ENCODE peak calls at places on chromosomes 2 and 18, in seven cellular contexts. One of them, this sample, is unnamed.

GRCh38 chr2:168740360-168740759 is 62.1 kb upstream of the NOSTRIN start:
- DNase-seq in EL: peak
- DNase-seq in cardiac fibroblast: no peak
- DNase-seq in spleen: no peak
- DNase-seq in HEK293T: no peak
- DNase-seq in iris pigment epithelial cell: peak
- DNase-seq in Calu3: no peak
- DNase-seq in this sample: no peak

GRCh38 chr2:182542501-182543258 is 115.8 kb upstream of the PDE1A start:
- DNase-seq in HEK293T: no peak
- DNase-seq in Calu3: no peak
- DNase-seq in EL: peak
- DNase-seq in cardiac fibroblast: peak
- DNase-seq in spleen: no peak
- DNase-seq in iris pigment epithelial cell: peak
- DNase-seq in this sample: no peak

GRCh38 chr2:158412206-158412605 is 44.3 kb downstream of the CCDC148 start:
- DNase-seq in EL: peak
- DNase-seq in spleen: no peak
- DNase-seq in Calu3: no peak
- DNase-seq in cardiac fibroblast: no peak
- DNase-seq in iris pigment epithelial cell: peak
- DNase-seq in HEK293T: no peak
- DNase-seq in this sample: no peak

GRCh38 chr2:240964854-240965295 is 33.5 kb upstream of the SNED1 start:
- DNase-seq in cardiac fibroblast: no peak
- DNase-seq in HEK293T: no peak
- DNase-seq in EL: no peak
- DNase-seq in Calu3: no peak
- DNase-seq in iris pigment epithelial cell: no peak
- DNase-seq in spleen: no peak
- DNase-seq in this sample: no peak

GRCh38 chr2:47232738-47233415 is 77.8 kb upstream of the STPG4 start:
- DNase-seq in EL: peak
- DNase-seq in Calu3: no peak
- DNase-seq in cardiac fibroblast: no peak
- DNase-seq in spleen: no peak
- DNase-seq in HEK293T: no peak
- DNase-seq in iris pigment epithelial cell: peak
- DNase-seq in this sample: no peak

GRCh38 chr2:53098323-53099073 is 669.1 kb upstream of the CHAC2 start:
- DNase-seq in Calu3: no peak
- DNase-seq in HEK293T: no peak
- DNase-seq in cardiac fibroblast: no peak
- DNase-seq in spleen: no peak
- DNase-seq in iris pigment epithelial cell: no peak
- DNase-seq in EL: no peak
- DNase-seq in this sample: no peak

GRCh38 chr2:84257871-84258270 is 201.2 kb downstream of the SUCLG1 start:
- DNase-seq in cardiac fibroblast: no peak
- DNase-seq in iris pigment epithelial cell: no peak
- DNase-seq in HEK293T: no peak
- DNase-seq in spleen: no peak
- DNase-seq in Calu3: no peak
- DNase-seq in EL: no peak
- DNase-seq in this sample: no peak

GRCh38 chr18:649341-649740 is 8.1 kb upstream of the TYMS start:
- DNase-seq in HEK293T: no peak
- DNase-seq in spleen: no peak
- DNase-seq in EL: no peak
- DNase-seq in Calu3: no peak
- DNase-seq in cardiac fibroblast: no peak
- DNase-seq in iris pigment epithelial cell: no peak
- DNase-seq in this sample: no peak

GRCh38 chr2:99573624-99574251 is 83.9 kb upstream of the REV1 start:
- DNase-seq in cardiac fibroblast: no peak
- DNase-seq in Calu3: no peak
- DNase-seq in iris pigment epithelial cell: no peak
- DNase-seq in HEK293T: no peak
- DNase-seq in spleen: no peak
- DNase-seq in EL: no peak
- DNase-seq in this sample: no peak